ENCODE peak calls at places on chromosomes 1 and 21, in ten cellular contexts. A is IMR-90, F is ovary, Z is body of pancreas, U is GM12878, D is uterus, J is HCT116, S is GM12891, G is heart left ventricle, Q is adrenal gland. B is an unnamed sample.

GRCh38 chr1:77494036-77494435 is 188.4 kb downstream of the ZZZ3 start:
- DNase-seq in A (no peak), F (no peak), Z (no peak), U (no peak), D (no peak), J (no peak), S (no peak), G (no peak), Q (no peak), B (no peak)

GRCh38 chr1:109115685-109116084 is 1.8 kb downstream of the ELAPOR1 start:
- DNase-seq in A (no peak), F (no peak), Z (no peak), U (no peak), D (no peak), J (no peak), S (no peak), G (no peak), Q (no peak), B (no peak)

GRCh38 chr1:47208374-47208850 is 18.6 kb upstream of the PDZK1IP1 start:
- DNase-seq in A (no peak), F (no peak), Z (no peak), U (no peak), D (no peak), J (no peak), S (no peak), G (no peak), Q (no peak), B (no peak)

GRCh38 chr1:184492543-184492942 is 105.7 kb downstream of the C1orf21 start:
- DNase-seq in A (peak), F (no peak), Z (no peak), U (no peak), D (no peak), J (no peak), S (no peak), G (no peak), Q (no peak), B (no peak)

GRCh38 chr1:38076455-38076854 is 29.9 kb upstream of the POU3F1 start:
- DNase-seq in A (no peak), F (no peak), Z (no peak), U (no peak), D (no peak), J (no peak), S (no peak), G (no peak), Q (no peak), B (no peak)

GRCh38 chr1:97105531-97105930 is 383.9 kb downstream of the PTBP2 start:
- DNase-seq in A (peak), F (no peak), Z (no peak), U (no peak), D (no peak), J (no peak), S (no peak), G (no peak), Q (no peak), B (no peak)

GRCh38 chr1:108747128-108747827 is 804 bp downstream of the STXBP3 start:
- DNase-seq in A (peak), F (peak), Z (peak), U (peak), D (peak), J (peak), S (no peak), G (peak), Q (peak), B (no peak)

GRCh38 chr1:21764615-21765423 is 18.1 kb downstream of the USP48 start:
- DNase-seq in A (peak), F (no peak), Z (peak), U (no peak), D (no peak), J (no peak), S (no peak), G (no peak), Q (peak), B (no peak)

GRCh38 chr1:74693473-74693872 is 19.9 kb upstream of the ERICH3 start:
- DNase-seq in A (peak), F (no peak), Z (no peak), U (no peak), D (no peak), J (no peak), S (no peak), G (no peak), Q (no peak), B (no peak)

GRCh38 chr21:44846485-44847260 is 26.8 kb downstream of the PTTG1IP start:
- DNase-seq in A (peak), F (no peak), Z (peak), U (no peak), D (no peak), J (no peak), S (no peak), G (peak), Q (peak), B (no peak)

GRCh38 chr1:167762061-167762746 is 40.4 kb downstream of the MPZL1 start:
- DNase-seq in A (no peak), F (no peak), Z (no peak), U (no peak), D (no peak), J (no peak), S (no peak), G (no peak), Q (no peak), B (no peak)

GRCh38 chr1:39116868-39117728 is 87.4 kb upstream of the MACF1 start:
- DNase-seq in A (no peak), F (no peak), Z (no peak), U (no peak), D (no peak), J (peak), S (no peak), G (no peak), Q (peak), B (no peak)

GRCh38 chr1:192707978-192708547 is 72.1 kb downstream of the RGS13 start:
- DNase-seq in A (no peak), F (no peak), Z (no peak), U (no peak), D (no peak), J (no peak), S (no peak), G (no peak), Q (no peak), B (no peak)

GRCh38 chr1:32972814-32973428 is 8.3 kb upstream of the RNF19B start:
- DNase-seq in A (peak), F (peak), Z (peak), U (no peak), D (peak), J (no peak), S (peak), G (peak), Q (peak), B (no peak)

GRCh38 chr1:39787468-39787867 is 1.2 kb downstream of the BMP8B start:
- DNase-seq in A (no peak), F (no peak), Z (no peak), U (no peak), D (no peak), J (no peak), S (no peak), G (no peak), Q (no peak), B (no peak)

GRCh38 chr1:42831273-42831672 is 14.1 kb upstream of the SVBP start:
- DNase-seq in A (no peak), F (no peak), Z (no peak), U (no peak), D (no peak), J (no peak), S (no peak), G (no peak), Q (no peak), B (no peak)

GRCh38 chr1:222697203-222697602 is 15.1 kb downstream of the AIDA start:
- DNase-seq in A (no peak), F (no peak), Z (no peak), U (no peak), D (no peak), J (no peak), S (no peak), G (no peak), Q (no peak), B (no peak)

GRCh38 chr1:91685994-91686393 is 185.3 kb downstream of the CDC7 start:
- DNase-seq in A (no peak), F (no peak), Z (peak), U (no peak), D (no peak), J (no peak), S (no peak), G (no peak), Q (peak), B (no peak)

GRCh38 chr1:226948051-226948450 is 8.0 kb downstream of the COQ8A start:
- DNase-seq in A (no peak), F (no peak), Z (no peak), U (no peak), D (no peak), J (no peak), S (no peak), G (no peak), Q (no peak), B (no peak)

GRCh38 chr1:27428316-27429028 is 36.0 kb downstream of the GPR3 start:
- DNase-seq in A (no peak), F (no peak), Z (no peak), U (no peak), D (no peak), J (no peak), S (no peak), G (no peak), Q (no peak), B (no peak)

GRCh38 chr1:237677979-237678378 is 212.7 kb downstream of the ZP4 start:
- DNase-seq in A (peak), F (no peak), Z (no peak), U (no peak), D (no peak), J (no peak), S (no peak), G (no peak), Q (no peak), B (no peak)

GRCh38 chr1:189708674-189709073 is 769.0 kb downstream of the BRINP3 start:
- DNase-seq in A (peak), F (no peak), Z (no peak), U (no peak), D (no peak), J (peak), S (no peak), G (no peak), Q (no peak), B (no peak)

GRCh38 chr1:26225033-26225831 is 8.8 kb upstream of the CEP85 start:
- DNase-seq in A (no peak), F (peak), Z (peak), U (no peak), D (peak), J (no peak), S (no peak), G (peak), Q (peak), B (no peak)

GRCh38 chr1:202291001-202291400 is 50.7 kb downstream of the UBE2T start:
- DNase-seq in A (peak), F (no peak), Z (no peak), U (no peak), D (no peak), J (no peak), S (no peak), G (no peak), Q (no peak), B (no peak)

GRCh38 chr1:113147073-113147625 is 74.2 kb downstream of the LRIG2 start:
- DNase-seq in A (no peak), F (no peak), Z (no peak), U (no peak), D (no peak), J (no peak), S (no peak), G (no peak), Q (no peak), B (no peak)

GRCh38 chr1:233315718-233316301 is 11.7 kb upstream of the MAP3K21 start:
- DNase-seq in A (no peak), F (no peak), Z (no peak), U (no peak), D (no peak), J (no peak), S (no peak), G (no peak), Q (peak), B (no peak)

GRCh38 chr1:29317063-29317915 is 81.0 kb downstream of the PTPRU start:
- DNase-seq in A (no peak), F (no peak), Z (no peak), U (no peak), D (no peak), J (no peak), S (no peak), G (peak), Q (no peak), B (no peak)

GRCh38 chr1:221708076-221708571 is 33.8 kb downstream of the DUSP10 start:
- DNase-seq in A (no peak), F (no peak), Z (no peak), U (peak), D (no peak), J (no peak), S (peak), G (no peak), Q (peak), B (no peak)

GRCh38 chr1:74010206-74010605 is 187.8 kb downstream of the LRRIQ3 start:
- DNase-seq in A (no peak), F (no peak), Z (no peak), U (no peak), D (no peak), J (no peak), S (no peak), G (no peak), Q (no peak), B (no peak)

GRCh38 chr1:24045766-24046165 is 65.6 kb upstream of the SRSF10 start:
- DNase-seq in A (no peak), F (no peak), Z (no peak), U (no peak), D (peak), J (no peak), S (no peak), G (no peak), Q (no peak), B (no peak)

GRCh38 chr21:29939859-29940245 is at the start of gene GRIK1:
- DNase-seq in A (no peak), F (no peak), Z (no peak), U (no peak), D (no peak), J (no peak), S (no peak), G (no peak), Q (no peak), B (no peak)

GRCh38 chr21:34351786-34352241 is 12.0 kb upstream of the KCNE2 start:
- DNase-seq in A (peak), F (no peak), Z (peak), U (peak), D (no peak), J (peak), S (peak), G (no peak), Q (peak), B (no peak)

GRCh38 chr21:14952916-14953315 is 111.9 kb downstream of the NRIP1 start:
- DNase-seq in A (no peak), F (no peak), Z (no peak), U (no peak), D (no peak), J (no peak), S (no peak), G (no peak), Q (no peak), B (no peak)

GRCh38 chr21:19913995-19914394 is 1084.2 kb upstream of the NCAM2 start:
- DNase-seq in A (no peak), F (no peak), Z (no peak), U (no peak), D (no peak), J (no peak), S (no peak), G (no peak), Q (no peak), B (no peak)

GRCh38 chr1:111649227-111649626 is 29.6 kb downstream of the RAP1A start:
- DNase-seq in A (no peak), F (no peak), Z (no peak), U (no peak), D (no peak), J (no peak), S (no peak), G (no peak), Q (no peak), B (no peak)

GRCh38 chr1:171438441-171438840 is 46.9 kb upstream of the PRRC2C start:
- DNase-seq in A (peak), F (no peak), Z (peak), U (no peak), D (peak), J (peak), S (no peak), G (peak), Q (peak), B (no peak)

GRCh38 chr21:33308586-33309490 is 15.9 kb upstream of the IFNAR1 start:
- DNase-seq in A (peak), F (no peak), Z (no peak), U (peak), D (no peak), J (no peak), S (no peak), G (no peak), Q (no peak), B (no peak)

GRCh38 chr1:219555802-219556201 is 57.1 kb downstream of the ZC3H11B start:
- DNase-seq in A (peak), F (no peak), Z (no peak), U (no peak), D (no peak), J (no peak), S (no peak), G (no peak), Q (no peak), B (no peak)

DNA sequence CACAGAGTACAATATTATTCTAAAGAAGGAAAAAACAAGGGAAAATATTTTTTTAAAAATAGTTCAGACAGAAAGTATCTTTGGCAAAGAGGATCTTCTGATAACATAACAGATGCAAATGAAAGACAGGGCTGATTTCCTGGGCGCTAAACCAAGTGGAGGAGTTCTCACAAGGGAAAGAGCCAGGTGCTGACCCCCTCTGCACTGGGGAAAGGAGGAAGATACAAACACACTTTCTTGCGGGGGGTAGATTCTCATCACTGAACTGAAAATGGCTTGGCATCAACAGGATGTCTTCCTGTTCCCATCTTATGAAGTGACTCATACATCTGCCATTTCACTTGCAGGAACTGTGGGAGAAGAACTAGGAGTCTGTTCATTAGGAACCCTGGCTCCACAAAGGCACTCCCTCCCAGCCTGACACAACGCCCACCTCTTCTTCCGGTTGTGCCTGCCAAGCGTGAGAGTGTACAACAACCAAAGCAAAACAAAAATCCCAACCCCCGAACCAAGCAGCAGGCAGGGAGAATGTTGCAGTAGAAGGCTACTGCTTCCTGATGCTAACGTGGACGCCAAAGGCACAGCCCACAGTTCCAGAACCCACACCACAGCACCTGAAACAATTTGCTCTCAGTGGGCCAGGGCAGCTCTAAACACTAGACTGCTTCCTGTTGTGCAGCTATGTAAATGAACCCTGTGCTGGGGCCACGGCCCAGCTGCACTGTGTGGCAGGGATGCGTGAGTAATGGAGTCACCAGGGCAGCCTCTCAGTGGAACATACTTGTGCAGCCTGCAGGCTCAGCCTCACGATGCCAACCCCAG is 51.0 kb downstream of the GADD45A start:
- DNase-seq in A (peak), F (peak), Z (peak), U (peak), D (peak), J (peak), S (no peak), G (peak), Q (peak), B (peak)
- TF ChIP-seq POLR2A in A (no peak), F (no peak), Z (no peak), U (peak), D (no peak), J (no peak), S (peak), G (no peak), Q (no peak), B (no peak)

GRCh38 chr1:5917591-5918274 is 74.5 kb downstream of the NPHP4 start:
- DNase-seq in A (no peak), F (no peak), Z (no peak), U (no peak), D (no peak), J (no peak), S (no peak), G (no peak), Q (no peak), B (peak)
- TF ChIP-seq POLR2A in A (no peak), F (no peak), Z (no peak), U (no peak), D (no peak), J (no peak), S (no peak), G (no peak), Q (no peak), B (no peak)

GRCh38 chr1:206922524-206922923 is 783 bp upstream of the FCMR start:
- DNase-seq in A (no peak), F (no peak), Z (no peak), U (no peak), D (no peak), J (no peak), S (no peak), G (no peak), Q (no peak), B (no peak)

GRCh38 chr1:206923961-206924548 is 2.3 kb upstream of the FCMR start:
- DNase-seq in A (no peak), F (no peak), Z (no peak), U (no peak), D (no peak), J (no peak), S (no peak), G (no peak), Q (no peak), B (no peak)

GRCh38 chr1:206923009-206923960 is 1.5 kb upstream of the FCMR start:
- DNase-seq in A (no peak), F (no peak), Z (no peak), U (peak), D (no peak), J (no peak), S (no peak), G (no peak), Q (no peak), B (no peak)

GRCh38 chr1:206924549-206925115 is 2.9 kb upstream of the FCMR start:
- DNase-seq in A (no peak), F (no peak), Z (no peak), U (no peak), D (no peak), J (no peak), S (no peak), G (no peak), Q (no peak), B (no peak)

GRCh38 chr1:206921772-206922265 is at the start of gene FCMR:
- DNase-seq in A (no peak), F (no peak), Z (no peak), U (peak), D (no peak), J (no peak), S (no peak), G (no peak), Q (no peak), B (no peak)
- TF ChIP-seq POLR2A in A (no peak), F (no peak), Z (no peak), U (peak), D (no peak), J (no peak), S (peak), G (no peak), Q (no peak), B (no peak)

DNA sequence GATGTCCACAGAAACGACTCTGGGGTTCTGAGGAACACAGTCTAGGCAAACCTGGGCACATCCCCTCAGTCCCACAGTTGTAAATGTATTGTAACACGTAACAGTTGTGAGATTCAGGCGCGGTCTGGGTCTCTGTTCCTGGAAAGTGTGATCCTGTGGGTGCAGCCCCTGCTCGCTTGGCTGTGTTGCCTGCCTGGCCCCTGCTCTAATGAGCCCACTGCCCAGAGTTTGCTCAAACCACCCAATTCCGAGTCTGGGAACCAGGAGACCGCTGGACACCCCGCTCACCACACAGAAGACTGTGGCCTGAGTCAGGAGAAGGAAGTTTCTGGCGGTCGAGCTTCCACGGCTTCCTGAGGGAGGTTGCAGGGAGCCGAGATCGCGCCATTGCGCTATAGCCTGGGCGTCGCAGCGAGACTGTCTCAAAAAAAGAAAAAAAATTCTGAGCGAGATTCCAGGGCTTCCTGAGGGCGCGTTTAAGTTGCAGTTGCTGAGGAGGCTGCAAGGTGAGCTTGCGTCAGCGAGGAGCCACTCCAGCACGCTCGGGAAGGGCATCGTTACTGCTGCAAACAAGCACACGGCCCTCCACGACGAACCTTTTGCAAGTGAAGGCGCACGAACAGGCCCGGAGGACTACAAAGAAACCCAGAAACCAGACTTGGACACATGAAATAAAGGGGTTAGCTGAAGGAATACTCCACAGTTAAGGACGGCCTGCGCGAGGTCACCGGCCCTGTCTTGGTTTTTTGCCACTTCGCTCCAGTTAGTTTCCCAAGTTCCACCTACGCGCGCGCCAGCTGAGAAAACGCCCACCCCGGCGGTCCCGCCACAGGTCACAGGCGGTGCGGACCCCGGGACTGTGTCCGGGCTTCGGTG is 1.1 kb downstream of the C21orf58 start:
- DNase-seq in A (peak), F (peak), Z (no peak), U (no peak), D (no peak), J (no peak), S (no peak), G (no peak), Q (no peak), B (no peak)
- TF ChIP-seq POLR2A in A (no peak), F (no peak), Z (no peak), U (peak), D (no peak), J (no peak), S (no peak), G (no peak), Q (no peak), B (no peak)